ENCODE peak calls at places on chromosomes 2 and 18, in four cellular contexts. I is CD8-positive, alpha-beta memory T cell; Z is endodermal cell; D is GM23338. V is an unnamed sample.

GRCh38 chr2:29657674-29658073 is 263.7 kb downstream of the ALK start:
- DNase-seq in I (no peak), Z (no peak), D (no peak), V (no peak)

GRCh38 chr18:48947583-48947982 is 3.2 kb downstream of the SMAD7 start:
- DNase-seq in Z (no peak), I (no peak), D (no peak), V (no peak)

GRCh38 chr18:9094307-9095226 is 7.9 kb upstream of the NDUFV2 start:
- DNase-seq in D (no peak), Z (no peak), I (no peak), V (no peak)

GRCh38 chr2:71610671-71611070 is 157.3 kb downstream of the DYSF start:
- DNase-seq in Z (peak; percentile 17), I (no peak), D (no peak), V (no peak)

GRCh38 chr2:149653831-149654445 is 66.4 kb upstream of the MMADHC start:
- DNase-seq in Z (peak; percentile 49), I (no peak), D (peak; percentile 33), V (no peak)

GRCh38 chr2:206201075-206201848 is 41.6 kb downstream of the EEF1B2 start:
- DNase-seq in I (no peak), D (no peak), Z (no peak), V (no peak)

GRCh38 chr18:48866028-48866733 is 84.6 kb downstream of the SMAD7 start:
- DNase-seq in D (no peak), I (no peak), Z (no peak), V (no peak)

GRCh38 chr18:36127866-36128845 is 984 bp downstream of the SLC39A6 start:
- DNase-seq in Z (peak; percentile 71), I (no peak), D (peak; percentile 52), V (no peak)

GRCh38 chr2:164620873-164621760 is at the start of gene GRB14:
- DNase-seq in I (no peak), Z (peak; percentile 94), D (peak; percentile 89), V (no peak)

GRCh38 chr2:99140860-99141109 is 722 bp upstream of the C2orf15 start:
- DNase-seq in I (no peak), D (no peak), Z (no peak), V (no peak)

GRCh38 chr2:80331025-80331424 is 26.5 kb upstream of the LRRTM1 start:
- DNase-seq in D (no peak), I (no peak), Z (no peak), V (no peak)

GRCh38 chr2:230068658-230069080 is at the start of gene SLC16A14:
- DNase-seq in D (peak; percentile 66), Z (no peak), I (peak; percentile 1), V (no peak)

GRCh38 chr2:61218076-61218816 is 56.3 kb downstream of the C2orf74 start:
- DNase-seq in D (no peak), Z (no peak), I (no peak), V (no peak)

GRCh38 chr2:242052421-242052820 is 182.9 kb downstream of the RTP5 start:
- DNase-seq in I (no peak), D (no peak), Z (peak; percentile 30), V (no peak)

GRCh38 chr18:10518595-10519273 is 7.1 kb upstream of the NAPG start:
- DNase-seq in D (no peak), Z (no peak), I (no peak), V (no peak)

GRCh38 chr2:231272961-231273360 is 74.5 kb downstream of the ARMC9 start:
- DNase-seq in I (no peak), Z (no peak), D (no peak), V (no peak)

GRCh38 chr2:86336350-86337234 is 834 bp downstream of the REEP1 start:
- DNase-seq in D (peak; percentile 54), I (no peak), Z (peak; percentile 72), V (no peak)

GRCh38 chr2:107475859-107476258 is 350.8 kb upstream of the RGPD4 start:
- DNase-seq in I (no peak), D (no peak), Z (no peak), V (no peak)

GRCh38 chr2:34215174-34215573 is 616.1 kb upstream of the FAM98A start:
- DNase-seq in I (no peak), Z (no peak), D (no peak), V (no peak)

GRCh38 chr2:219087371-219087770 is 26.6 kb upstream of the IHH start:
- DNase-seq in I (no peak), D (no peak), Z (no peak), V (no peak)

GRCh38 chr2:216292886-216293291 is 79.4 kb downstream of the MARCHF4 start:
- DNase-seq in Z (peak; percentile 84), D (no peak), I (no peak), V (no peak)

GRCh38 chr2:26401739-26402541 is at the start of gene DRC1:
- DNase-seq in I (no peak), Z (peak; percentile 96), D (peak; percentile 96), V (no peak)

GRCh38 chr2:178112202-178113152 is at the start of gene RBM45:
- DNase-seq in D (peak; percentile 94), Z (peak; percentile 96), I (peak; percentile 79), V (peak; percentile 77)

GRCh38 chr2:222615320-222615719 is 40.6 kb downstream of the FARSB start:
- DNase-seq in I (no peak), Z (no peak), D (no peak), V (no peak)

GRCh38 chr2:214604861-214605260 is 194.0 kb downstream of the VWC2L start:
- DNase-seq in D (peak; percentile 74), I (no peak), Z (peak; percentile 59), V (no peak)

GRCh38 chr2:128446866-128447537 is 128.3 kb upstream of the HS6ST1 start:
- DNase-seq in I (no peak), D (no peak), Z (peak; percentile 40), V (no peak)

GRCh38 chr2:152098798-152099654 is at the start of gene CACNB4:
- DNase-seq in Z (peak; percentile 76), D (peak; percentile 77), I (no peak), V (no peak)

GRCh38 chr2:232871835-232872736 is 2.0 kb downstream of the SNORC start:
- DNase-seq in I (no peak), D (no peak), Z (no peak), V (no peak)

GRCh38 chr2:88139203-88139702 is 11.4 kb upstream of the FABP1 start:
- DNase-seq in Z (no peak), I (no peak), D (no peak), V (no peak)

GRCh38 chr18:67380867-67381266 is 135.7 kb downstream of the DSEL start:
- DNase-seq in Z (no peak), I (no peak), D (no peak), V (no peak)

GRCh38 chr2:25252291-25253152 is 84.1 kb upstream of the POMC start:
- DNase-seq in D (peak; percentile 97), I (peak; percentile 32), Z (peak; percentile 96), V (no peak)

GRCh38 chr2:126905991-126906390 is 7.3 kb downstream of the TEX51 start:
- DNase-seq in Z (peak; percentile 17), D (no peak), I (no peak), V (no peak)
- H3K4me3 ChIP-seq in Z (no peak overlapping the region), D (no peak overlapping the region), I (no peak overlapping the region), V (no peak overlapping the region)

GRCh38 chr2:172970660-172971059 is 105.0 kb upstream of the MAP3K20 start:
- DNase-seq in D (no peak), I (peak; percentile 9), Z (no peak), V (no peak)
- H3K4me3 ChIP-seq in D (no peak overlapping the region), I (no peak overlapping the region), Z (no peak overlapping the region), V (no peak overlapping the region)

GRCh38 chr2:11563784-11564666 is 30.2 kb downstream of the GREB1 start:
- DNase-seq in I (no peak), Z (peak; percentile 24), D (no peak), V (no peak)
- H3K4me3 ChIP-seq in I (no peak overlapping the region), Z (no peak overlapping the region), D (no peak overlapping the region), V (no peak overlapping the region)

DNA sequence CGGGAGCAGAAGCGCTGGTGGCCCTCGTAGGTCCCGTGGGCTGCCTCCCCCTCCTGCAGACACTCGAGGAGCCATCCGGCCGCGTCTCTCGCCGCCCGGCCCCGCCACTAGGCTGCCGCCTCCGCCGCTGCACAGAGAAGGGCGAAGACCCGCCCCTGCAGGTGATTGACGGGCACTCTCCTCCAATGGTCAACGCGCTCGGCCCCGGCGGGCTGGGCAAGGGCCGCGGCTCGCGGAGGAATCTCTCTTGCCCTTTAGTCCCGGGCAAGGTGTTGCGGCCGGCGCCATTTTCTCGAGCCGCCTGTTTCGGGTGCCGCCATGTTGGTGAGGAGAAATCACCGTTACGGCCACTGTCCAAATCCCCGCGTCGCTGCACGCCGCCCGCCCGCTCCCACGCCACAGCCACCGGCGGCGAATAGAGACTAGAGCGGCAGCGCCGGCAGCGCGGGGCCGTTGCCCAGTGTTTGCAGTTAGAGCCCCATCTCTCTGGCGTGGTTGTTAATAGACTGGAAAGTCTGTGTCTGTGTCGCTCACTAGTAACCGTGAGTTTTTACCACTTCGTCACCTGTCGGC is at the start of gene ZC3H6:
- DNase-seq in Z (peak; percentile 99), I (peak; percentile 99), D (peak; percentile 96), V (peak; percentile 94)
- H3K4me3 ChIP-seq in Z (peak within 1 kb of the TSS; percentile 93), I (peak within 1 kb of the TSS; percentile 98), D (peak within 1 kb of the TSS; percentile 65), V (peak within 1 kb of the TSS; percentile 87)

GRCh38 chr2:217933326-217933993 is 69.3 kb downstream of the TNS1 start:
- DNase-seq in D (no peak), I (no peak), Z (no peak), V (no peak)
- H3K4me3 ChIP-seq in D (no peak overlapping the region), I (no peak overlapping the region), Z (no peak overlapping the region), V (no peak overlapping the region)